ENCODE peak calls at places on chromosomes 12 and 14, in five cellular contexts. C, Q, H, P and M are unnamed samples.

GRCh38 chr12:3437986-3438385 is 53.0 kb upstream of the PRMT8 start:
- DNase-seq in C (no peak), Q (no peak), H (no peak), P (no peak), M (no peak)

GRCh38 chr14:49971156-49972141 is 78.6 kb downstream of the ARF6 start:
- DNase-seq in C (no peak), Q (peak; percentile 55), H (no peak), P (peak; percentile 43), M (no peak)

GRCh38 chr12:98743362-98743953 is 98.4 kb downstream of the APAF1 start:
- DNase-seq in C (no peak), Q (peak; percentile 42), H (no peak), P (peak; percentile 35), M (no peak)

GRCh38 chr14:78593949-78594348 is 423.8 kb downstream of the NRXN3 start:
- DNase-seq in C (no peak), Q (no peak), H (no peak), P (no peak), M (no peak)

GRCh38 chr12:89883630-89884364 is 175.2 kb upstream of the ATP2B1 start:
- DNase-seq in C (no peak), Q (no peak), H (no peak), P (no peak), M (no peak)

GRCh38 chr14:95541932-95542554 is 7.2 kb downstream of the GLRX5 start:
- DNase-seq in C (no peak), Q (no peak), H (no peak), P (no peak), M (no peak)

GRCh38 chr14:53663709-53664108 is 292.9 kb downstream of the BMP4 start:
- DNase-seq in C (no peak), Q (no peak), H (no peak), P (peak; percentile 53), M (no peak)

GRCh38 chr14:68285421-68286179 is 466.0 kb downstream of the RAD51B start:
- DNase-seq in C (no peak), Q (peak; percentile 48), H (no peak), P (no peak), M (no peak)

GRCh38 chr14:103073367-103073875 is 10.6 kb upstream of the LBHD2 start:
- DNase-seq in C (no peak), Q (no peak), H (no peak), P (no peak), M (no peak)

GRCh38 chr12:114944736-114945135 is 260.8 kb upstream of the TBX3 start:
- DNase-seq in C (no peak), Q (no peak), H (no peak), P (no peak), M (no peak)

GRCh38 chr14:100747021-100747586 is 20.4 kb downstream of the DLK1 start:
- DNase-seq in C (no peak), Q (no peak), H (peak; percentile 86), P (peak; percentile 95), M (no peak)

GRCh38 chr14:59511916-59512530 is 27.7 kb downstream of the JKAMP start:
- DNase-seq in C (peak; percentile 26), Q (no peak), H (no peak), P (peak; percentile 50), M (peak; percentile 29)

GRCh38 chr14:47278233-47278842 is 397.1 kb downstream of the MDGA2 start:
- DNase-seq in C (peak; percentile 27), Q (peak; percentile 1), H (no peak), P (peak; percentile 70), M (peak; percentile 34)

GRCh38 chr12:108119126-108119973 is 9.7 kb upstream of the WSCD2 start:
- DNase-seq in C (no peak), Q (no peak), H (no peak), P (no peak), M (no peak)

GRCh38 chr12:39541471-39541870 is 78.1 kb downstream of the ABCD2 start:
- DNase-seq in C (no peak), Q (no peak), H (no peak), P (no peak), M (peak; percentile 55)

GRCh38 chr14:105100931-105101330 is 35.7 kb upstream of the GPR132 start:
- DNase-seq in C (no peak), Q (no peak), H (no peak), P (no peak), M (no peak)

GRCh38 chr12:98745578-98746391 is 100.7 kb downstream of the APAF1 start:
- DNase-seq in C (no peak), Q (no peak), H (no peak), P (no peak), M (no peak)

GRCh38 chr12:65643595-65644386 is 180.5 kb upstream of the HMGA2 start:
- DNase-seq in C (no peak), Q (no peak), H (no peak), P (peak; percentile 79), M (peak; percentile 54)

GRCh38 chr12:116339800-116340371 is 62.4 kb upstream of the MED13L start:
- DNase-seq in C (no peak), Q (no peak), H (no peak), P (no peak), M (peak; percentile 93)

GRCh38 chr12:93191956-93192355 is 185.8 kb upstream of the NUDT4 start:
- DNase-seq in C (no peak), Q (no peak), H (no peak), P (no peak), M (no peak)

GRCh38 chr12:57003395-57003794 is 3.0 kb downstream of the ZBTB39 start:
- DNase-seq in C (no peak), Q (no peak), H (no peak), P (no peak), M (no peak)

GRCh38 chr12:117685115-117685926 is 283.5 kb downstream of the KSR2 start:
- DNase-seq in C (no peak), Q (no peak), H (peak; percentile 44), P (peak; percentile 96), M (no peak)

GRCh38 chr12:55728932-55729591 is at the start of gene CD63:
- DNase-seq in C (peak; percentile 65), Q (peak; percentile 80), H (no peak), P (peak; percentile 77), M (peak; percentile 86)

GRCh38 chr12:22268973-22269372 is 65.5 kb downstream of the ST8SIA1 start:
- DNase-seq in C (no peak), Q (no peak), H (no peak), P (no peak), M (no peak)

GRCh38 chr12:25337916-25338315 is 87.2 kb upstream of the KRAS start:
- DNase-seq in C (no peak), Q (no peak), H (no peak), P (no peak), M (peak; percentile 52)